ENCODE peak calls at places on chromosomes 7 and 10, in five cellular contexts. Z, K, T, I and P are unnamed samples.
A peak's percentile ranks its signal among the peaks of the same experiment; 100 is the strongest.

GRCh38 chr7:23373151-23374004 is 74.2 kb downstream of the MALSU1 start:
- DNase-seq in I (no peak), Z (no peak), T (no peak), K (no peak), P (no peak)

GRCh38 chr10:97061423-97061822 is 124.3 kb downstream of the SLIT1 start:
- DNase-seq in T (no peak), Z (no peak), I (no peak), K (no peak), P (no peak)

GRCh38 chr7:91957823-91958222 is 17.2 kb downstream of the AKAP9 start:
- DNase-seq in Z (no peak), K (peak; percentile 30), T (no peak), I (no peak), P (no peak)

GRCh38 chr7:132964886-132965285 is 117.0 kb downstream of the CHCHD3 start:
- DNase-seq in K (no peak), I (no peak), T (no peak), Z (no peak), P (no peak)

GRCh38 chr7:140297192-140297591 is 101.1 kb downstream of the SLC37A3 start:
- DNase-seq in Z (no peak), T (no peak), I (no peak), K (no peak), P (no peak)

GRCh38 chr7:79453558-79454324 is at the start of gene MAGI2:
- DNase-seq in T (peak; percentile 53), I (peak; percentile 37), K (peak; percentile 84), Z (peak; percentile 69), P (peak; percentile 77)

GRCh38 chr10:34119456-34119855 is 695.6 kb downstream of the PARD3 start:
- DNase-seq in T (no peak), I (no peak), Z (no peak), K (no peak), P (no peak)

GRCh38 chr10:28678687-28679457 is 1.6 kb downstream of the BAMBI start:
- DNase-seq in K (no peak), Z (no peak), T (peak; percentile 15), I (no peak), P (no peak)

GRCh38 chr10:99366666-99367065 is 37.5 kb downstream of the CNNM1 start:
- DNase-seq in K (no peak), I (no peak), T (no peak), Z (no peak), P (no peak)

GRCh38 chr7:108012499-108013430 is 9.8 kb upstream of the LAMB1 start:
- DNase-seq in K (peak; percentile 66), T (no peak), I (no peak), Z (no peak), P (no peak)

GRCh38 chr7:159227433-159227832 is 82.8 kb upstream of the VIPR2 start:
- DNase-seq in Z (no peak), I (no peak), T (no peak), K (no peak), P (no peak)

GRCh38 chr7:45174966-45175765 is 17.6 kb downstream of the RAMP3 start:
- DNase-seq in Z (no peak), T (no peak), I (no peak), K (no peak), P (no peak)

GRCh38 chr7:44113764-44114354 is 9.5 kb downstream of the POLD2 start:
- DNase-seq in Z (no peak), T (no peak), K (no peak), I (no peak), P (no peak)

GRCh38 chr10:90787906-90788491 is 69.8 kb downstream of the HTR7 start:
- DNase-seq in Z (no peak), K (peak; percentile 37), T (peak; percentile 50), I (no peak), P (no peak)

GRCh38 chr7:7770228-7770627 is 51.8 kb upstream of the RPA3 start:
- DNase-seq in I (no peak), Z (no peak), T (no peak), K (no peak), P (no peak)

GRCh38 chr7:22713463-22713862 is 13.5 kb upstream of the IL6 start:
- DNase-seq in Z (no peak), I (no peak), K (no peak), T (no peak), P (no peak)

GRCh38 chr7:5824297-5824610 is 42.8 kb upstream of the RNF216 start:
- DNase-seq in T (no peak), K (no peak), I (no peak), Z (no peak), P (no peak)

GRCh38 chr10:60384708-60385398 is 4.8 kb downstream of the ANK3 start:
- DNase-seq in K (peak; percentile 90), T (no peak), I (no peak), Z (no peak), P (no peak)

GRCh38 chr10:80515511-80515910 is 22.2 kb upstream of the SH2D4B start:
- DNase-seq in I (no peak), Z (no peak), K (no peak), T (no peak), P (no peak)

GRCh38 chr10:104325436-104326430 is 12.5 kb downstream of the ITPRIP start:
- DNase-seq in T (no peak), Z (no peak), I (no peak), K (no peak), P (peak; percentile 71)

GRCh38 chr7:23235688-23236280 is 10.8 kb upstream of the GPNMB start:
- DNase-seq in K (peak; percentile 27), I (no peak), T (no peak), Z (no peak), P (no peak)

GRCh38 chr10:96705134-96705533 is 15.2 kb downstream of the PIK3AP1 start:
- DNase-seq in T (no peak), Z (no peak), K (no peak), I (no peak), P (no peak)

GRCh38 chr10:34768261-34768971 is 46.7 kb downstream of the PARD3 start:
- DNase-seq in K (no peak), I (peak; percentile 89), T (no peak), Z (no peak), P (peak; percentile 82)

GRCh38 chr7:116951366-116952292 is 1.7 kb upstream of the ST7 start:
- DNase-seq in Z (no peak), T (no peak), I (no peak), K (no peak), P (no peak)

GRCh38 chr7:157001920-157002818 is 8.3 kb downstream of the MNX1 start:
- DNase-seq in T (no peak), K (no peak), Z (no peak), I (no peak), P (no peak)